ENCODE peak calls at places on chromosome 12, in ten cellular contexts. W is heart right ventricle, G is mesothelial cell of epicardium, T is GM12865, K is progenitor cell of endocrine pancreas, Y is RWPE2, R is AG10803, F is AG09309, C is cardiac fibroblast, O is A549. V is an unnamed sample.

GRCh38 chr12:26149963-26150362 is 25.1 kb upstream of the BHLHE41 start:
- DNase-seq in W (no peak), O (no peak), Y (no peak), T (no peak), R (no peak), G (no peak), F (no peak), K (no peak), C (no peak), V (no peak)

GRCh38 chr12:65106948-65107347 is 14.2 kb downstream of the WIF1 start:
- DNase-seq in R (peak), K (no peak), O (peak), Y (no peak), G (no peak), F (no peak), C (peak), W (no peak), T (no peak), V (no peak)

GRCh38 chr12:88684170-88684569 is 103.9 kb upstream of the KITLG start:
- DNase-seq in T (no peak), R (no peak), O (no peak), C (no peak), G (no peak), F (no peak), Y (no peak), W (no peak), K (no peak), V (no peak)

GRCh38 chr12:4051616-4052015 is 178.4 kb upstream of the PARP11 start:
- DNase-seq in Y (no peak), F (no peak), G (no peak), O (no peak), W (no peak), T (no peak), R (no peak), C (no peak), K (no peak), V (no peak)

GRCh38 chr12:56385873-56386272 is 23.2 kb upstream of the APOF start:
- DNase-seq in G (no peak), W (no peak), C (no peak), Y (no peak), O (no peak), T (no peak), K (no peak), F (no peak), R (no peak), V (no peak)

GRCh38 chr12:59087077-59087673 is 166.9 kb upstream of the LRIG3 start:
- DNase-seq in K (no peak), R (peak), T (no peak), G (no peak), C (peak), Y (no peak), F (no peak), W (no peak), O (no peak), V (no peak)

GRCh38 chr12:120235369-120236123 is 30.0 kb downstream of the PXN start:
- DNase-seq in G (no peak), Y (no peak), W (no peak), O (peak), F (no peak), C (no peak), R (no peak), K (no peak), T (no peak), V (no peak)

GRCh38 chr12:71439613-71440392 is at the start of gene LGR5:
- DNase-seq in F (no peak), O (peak), T (peak), G (peak), C (peak), R (peak), K (peak), W (peak), Y (peak), V (no peak)

GRCh38 chr12:96711364-96711763 is 195.7 kb upstream of the NEDD1 start:
- DNase-seq in G (no peak), F (no peak), W (no peak), R (no peak), Y (no peak), C (no peak), K (no peak), O (no peak), T (no peak), V (no peak)

GRCh38 chr12:58919271-58920101 is 818 bp downstream of the LRIG3 start:
- DNase-seq in W (no peak), G (peak), Y (no peak), C (peak), T (peak), O (peak), F (no peak), R (peak), K (no peak), V (no peak)

GRCh38 chr12:85683051-85683450 is 153.2 kb downstream of the RASSF9 start:
- DNase-seq in O (no peak), W (no peak), G (no peak), K (no peak), F (no peak), Y (no peak), C (no peak), T (no peak), R (no peak), V (no peak)

DNA sequence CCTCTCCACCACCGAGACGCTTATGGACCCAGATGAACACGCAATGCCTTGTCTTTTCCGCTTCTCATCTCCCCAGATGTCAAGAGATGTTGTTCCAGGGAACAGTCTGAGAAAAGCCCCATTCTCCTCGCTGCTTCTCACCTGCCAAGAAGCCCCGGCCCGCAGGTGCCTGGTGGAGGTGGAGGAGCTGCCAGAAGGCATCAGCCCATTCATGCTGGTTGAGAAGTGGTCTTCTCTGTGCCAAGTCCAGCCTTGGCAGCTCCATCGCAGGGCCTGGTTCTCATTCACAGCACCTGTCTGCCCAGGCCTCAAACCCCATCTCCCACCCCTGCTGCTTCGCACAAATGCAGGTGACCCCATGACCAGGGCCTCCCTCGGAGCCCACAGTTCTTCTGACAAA is 42.3 kb upstream of the TMEM263 start:
- DNase-seq in R (no peak), G (no peak), K (no peak), Y (no peak), C (no peak), T (no peak), W (no peak), O (no peak), F (no peak), V (no peak)
- TF ChIP-seq CTCF in R (no peak), G (no peak), K (no peak), Y (no peak), C (no peak), T (no peak), W (no peak), O (no peak), F (no peak), V (no peak)

DNA sequence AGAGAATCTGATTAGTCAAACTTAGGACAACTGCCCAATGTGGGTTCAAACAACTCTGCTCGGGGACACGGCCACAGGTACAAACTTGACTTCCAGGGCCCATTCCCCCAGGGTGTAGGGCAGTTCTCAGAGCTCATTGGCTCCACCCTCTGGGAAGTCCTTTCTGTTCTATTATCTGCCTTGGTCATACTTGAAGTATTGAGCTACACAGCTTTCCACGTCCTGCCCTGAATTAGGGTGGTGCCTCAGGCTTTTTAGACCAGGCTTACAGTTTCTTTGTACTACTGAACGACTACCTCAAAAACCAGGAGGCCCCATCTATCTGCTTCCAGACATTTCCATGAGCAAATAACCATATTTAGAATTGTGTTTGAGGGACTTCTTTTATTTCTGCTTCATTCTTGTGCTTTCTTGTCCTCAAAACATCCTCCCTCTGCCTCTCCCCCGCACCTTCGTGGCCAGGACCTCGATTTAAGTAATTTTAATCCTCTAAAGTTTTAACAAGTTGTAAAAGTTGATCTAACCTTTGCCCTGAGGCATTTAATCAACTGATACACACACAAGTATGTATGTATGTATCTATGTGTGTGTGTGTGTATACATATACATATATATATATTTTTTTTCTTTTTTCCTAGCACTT is 281.8 kb upstream of the AMIGO2 start:
- DNase-seq in K (no peak), R (no peak), O (peak), Y (no peak), F (no peak), C (no peak), G (no peak), W (no peak), T (peak), V (no peak)
- TF ChIP-seq CTCF in K (no peak), R (no peak), O (no peak), Y (peak), F (no peak), C (no peak), G (no peak), W (no peak), T (no peak), V (no peak)

DNA sequence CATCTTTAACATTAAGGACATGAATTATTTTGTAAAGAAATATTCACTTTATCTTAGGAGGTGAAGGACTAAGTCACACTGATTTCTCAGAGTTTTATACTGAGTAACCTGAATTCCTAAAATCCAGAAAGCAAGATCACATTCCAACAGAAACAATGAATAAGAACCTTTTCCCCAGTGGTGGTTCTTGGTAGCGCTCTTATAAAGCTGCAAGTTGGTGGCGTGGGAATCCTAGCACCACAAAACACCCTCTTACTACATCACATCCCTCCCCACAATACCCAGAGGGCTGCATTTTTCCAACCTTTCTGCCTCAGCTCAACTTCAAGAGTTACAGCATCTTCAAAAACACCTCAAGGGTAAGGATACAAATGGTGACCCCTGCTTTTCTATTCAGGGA is 44.0 kb upstream of the SMUG1 start:
- DNase-seq in T (no peak), O (no peak), G (no peak), W (no peak), K (no peak), Y (no peak), C (peak), R (peak), F (peak), V (no peak)
- TF ChIP-seq CTCF in T (no peak), O (no peak), G (peak), W (no peak), K (peak), Y (no peak), C (peak), R (peak), F (peak), V (peak)

GRCh38 chr12:6843118-6843902 is 2.6 kb downstream of the GNB3 start:
- DNase-seq in W (no peak), Y (no peak), G (no peak), K (no peak), R (no peak), O (no peak), T (no peak), F (no peak), C (no peak), V (no peak)
- TF ChIP-seq CTCF in W (no peak), Y (no peak), G (no peak), K (peak), R (no peak), O (no peak), T (no peak), F (no peak), C (no peak), V (no peak)

DNA sequence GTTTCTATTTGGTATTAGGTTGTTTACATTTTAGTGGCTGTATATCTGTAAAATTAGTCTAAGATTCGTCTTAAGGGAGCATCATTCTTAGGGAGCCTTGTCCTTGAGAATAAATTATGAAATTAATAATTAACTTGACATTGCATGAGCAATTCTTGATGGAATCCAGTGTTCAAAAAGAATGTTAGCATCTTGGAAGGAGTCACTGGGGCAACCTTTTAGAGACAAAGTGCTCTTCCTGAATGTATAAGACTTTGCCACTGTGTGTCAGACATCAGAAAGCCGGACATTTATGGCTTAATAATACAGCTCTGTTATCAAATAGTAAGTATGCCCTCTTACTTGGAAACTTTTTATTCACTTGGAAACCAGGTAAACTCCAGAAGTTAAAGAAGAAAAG is 83.3 kb downstream of the CCER1 start:
- DNase-seq in R (no peak), G (no peak), T (no peak), W (no peak), F (no peak), K (no peak), O (peak), Y (no peak), C (no peak), V (no peak)
- TF ChIP-seq CTCF in R (no peak), G (no peak), T (no peak), W (no peak), F (no peak), K (no peak), O (no peak), Y (no peak), C (no peak), V (no peak)

GRCh38 chr12:129067482-129067881 is 214.2 kb downstream of the GLT1D1 start:
- DNase-seq in G (no peak), W (no peak), O (no peak), F (no peak), R (no peak), T (no peak), C (no peak), K (no peak), Y (no peak), V (no peak)
- TF ChIP-seq CTCF in G (no peak), W (no peak), O (no peak), F (no peak), R (no peak), T (no peak), C (no peak), K (peak), Y (no peak), V (no peak)

DNA sequence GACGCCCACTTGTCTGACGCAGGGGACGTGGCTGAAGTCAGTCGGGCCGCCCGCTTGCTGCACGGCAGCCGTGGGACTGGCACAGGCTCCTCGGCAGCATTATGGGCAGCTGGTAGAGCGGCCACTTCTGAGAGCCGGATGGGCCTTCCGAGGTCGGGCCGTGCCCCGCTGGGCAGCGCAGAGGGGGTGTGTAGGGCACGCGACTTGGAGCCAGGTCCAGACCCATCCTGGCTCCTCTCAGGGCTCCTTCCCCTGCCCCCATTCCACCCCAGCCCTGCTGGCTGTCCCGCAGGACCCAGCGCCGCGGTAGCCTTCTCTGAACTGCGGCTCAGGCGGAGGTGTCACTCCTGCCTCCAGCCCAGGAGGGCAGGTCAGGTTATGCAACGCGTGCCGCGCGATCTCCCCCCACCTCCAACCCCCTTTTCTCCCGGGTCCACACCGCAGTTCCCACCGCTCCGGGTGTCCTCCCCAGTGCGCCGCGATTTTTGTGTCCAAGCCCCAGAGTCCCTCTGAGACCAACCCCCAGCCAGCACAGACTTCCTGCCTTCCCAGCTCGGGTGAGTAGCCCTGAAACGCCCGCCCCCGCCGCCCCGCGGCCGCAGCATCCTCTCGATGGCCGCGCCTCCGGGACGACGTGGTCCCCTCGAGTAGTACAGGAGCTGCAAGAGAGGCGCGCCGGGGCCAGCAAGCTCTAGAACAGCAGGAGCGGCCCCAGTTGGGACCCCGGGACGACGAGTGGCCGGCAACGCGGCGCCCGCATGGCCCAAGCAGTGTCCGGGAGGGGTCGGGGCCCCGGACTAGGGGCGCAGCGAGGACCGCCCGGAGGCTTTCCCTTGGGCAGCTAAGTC is 41.1 kb upstream of the CAPRIN2 start:
- DNase-seq in Y (peak), T (peak), C (peak), F (no peak), K (peak), R (peak), W (peak), O (peak), G (peak), V (peak)
- TF ChIP-seq CTCF in Y (no peak), T (no peak), C (peak), F (peak), K (peak), R (no peak), W (no peak), O (no peak), G (no peak), V (peak)

DNA sequence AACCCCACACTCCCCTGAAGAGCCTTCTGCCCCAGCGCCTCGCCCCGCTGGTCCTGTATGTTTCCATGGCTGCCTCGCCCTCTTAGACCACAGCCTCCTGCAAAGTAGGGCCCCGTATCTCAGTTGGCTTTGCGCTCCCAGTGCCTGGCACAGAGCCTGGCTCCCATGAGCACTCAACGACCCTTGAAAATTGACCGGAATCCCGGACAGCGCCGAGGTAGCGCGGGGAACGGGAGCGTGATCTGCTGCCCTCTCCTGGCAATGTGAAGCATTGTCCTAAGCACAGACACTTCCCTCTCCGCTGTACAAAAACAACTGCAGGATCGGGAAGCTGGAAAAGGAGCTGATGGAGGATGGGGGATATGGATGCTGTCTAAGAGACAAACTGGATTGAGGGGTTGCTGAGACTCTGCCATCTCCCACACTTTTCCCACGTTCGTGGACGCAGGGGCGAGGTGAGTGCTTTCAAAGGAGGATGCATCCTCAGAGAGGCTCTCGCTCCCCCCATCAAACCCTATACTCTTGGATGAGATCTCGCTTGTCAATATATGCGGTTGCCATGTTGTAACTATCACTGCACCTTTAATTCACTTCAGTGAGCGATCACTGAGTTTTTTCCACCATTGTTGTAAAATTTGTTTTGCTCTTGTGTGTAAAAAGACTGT is 10.7 kb upstream of the FKBP4 start:
- DNase-seq in O (peak), W (peak), T (peak), G (peak), C (peak), K (peak), F (no peak), Y (no peak), R (peak), V (no peak)
- TF ChIP-seq CTCF in O (peak), W (peak), T (peak), G (peak), C (peak), K (peak), F (peak), Y (peak), R (peak), V (peak)

DNA sequence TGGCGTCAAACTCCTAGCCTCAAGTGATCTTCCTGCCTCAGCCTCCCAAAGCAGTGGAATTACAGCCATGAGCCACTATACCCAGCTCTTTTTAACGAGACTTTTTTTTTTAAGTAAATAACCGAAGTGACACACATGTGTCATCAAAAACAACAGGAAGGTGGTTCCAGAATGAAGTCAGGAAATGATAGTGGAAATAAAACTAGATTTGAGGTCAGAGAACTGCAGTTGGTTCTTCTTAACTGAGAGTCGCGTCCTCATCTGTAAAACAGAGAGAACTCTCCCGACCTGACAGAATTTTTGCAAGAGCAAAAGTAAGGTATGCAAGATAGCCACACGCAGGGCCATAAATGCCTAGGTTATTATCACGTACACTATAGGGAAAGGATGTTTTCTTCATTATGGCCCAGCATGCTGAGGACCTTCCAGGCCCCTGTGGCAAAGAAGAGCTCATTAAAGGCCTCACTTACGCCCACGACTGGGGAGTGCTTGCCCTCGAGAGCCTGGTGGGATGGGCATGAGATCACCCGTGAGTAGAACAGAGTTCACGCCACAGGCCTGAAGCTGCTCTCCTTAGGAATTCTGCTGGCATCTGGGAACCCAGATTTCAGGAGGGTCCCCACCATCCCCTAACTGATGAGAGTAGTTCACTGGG is 67.2 kb downstream of the SCARB1 start:
- DNase-seq in Y (no peak), R (no peak), T (no peak), K (no peak), O (no peak), W (no peak), G (no peak), C (no peak), F (no peak), V (no peak)
- TF ChIP-seq CTCF in Y (no peak), R (no peak), T (no peak), K (no peak), O (no peak), W (no peak), G (no peak), C (no peak), F (no peak), V (no peak)

GRCh38 chr12:5186715-5187114 is 143.0 kb downstream of the KCNA5 start:
- DNase-seq in G (no peak), Y (no peak), T (no peak), C (no peak), R (no peak), W (no peak), O (no peak), K (no peak), F (no peak), V (no peak)
- TF ChIP-seq CTCF in G (no peak), Y (no peak), T (no peak), C (no peak), R (no peak), W (no peak), O (no peak), K (no peak), F (no peak), V (no peak)

V was measured in thoracic aorta.